ENCODE peak calls at places on chromosomes 4 and X, in four cellular contexts. I is SJSA1; U is lung microvascular endothelial cell; R is stimulated activated CD8-positive, alpha-beta memory T cell treated with anti-CD3 and anti-CD28 coated beads, Interleukin-4, amount 100 ng/mL, for 4 hours. J is an unnamed sample.

GRCh38 chr4:151717909-151718613 is 42.7 kb downstream of the GATB start:
- DNase-seq in I (no peak), U (no peak), R (no peak), J (no peak)

GRCh38 chr4:151809716-151810115 is 48.9 kb upstream of the GATB start:
- DNase-seq in I (no peak), U (no peak), R (no peak), J (no peak)

GRCh38 chr4:80535551-80535950 is 200.0 kb downstream of the CFAP299 start:
- DNase-seq in I (no peak), U (no peak), R (no peak), J (no peak)

GRCh38 chr4:95165926-95166524 is 382.7 kb downstream of the UNC5C start:
- DNase-seq in I (peak), U (peak), R (no peak), J (no peak)

GRCh38 chr4:76194325-76194724 is 19.3 kb downstream of the SCARB2 start:
- DNase-seq in I (no peak), U (peak), R (no peak), J (no peak)

GRCh38 chrX:70476934-70477733 is 32.5 kb downstream of the DLG3 start:
- DNase-seq in I (peak), U (peak), R (no peak), J (no peak)

GRCh38 chrX:143139681-143140080 is 114.0 kb downstream of the SPANXN4 start:
- DNase-seq in I (no peak), U (no peak), R (no peak), J (no peak)

GRCh38 chr4:73208376-73208775 is 50.2 kb downstream of the ANKRD17 start:
- DNase-seq in I (no peak), U (peak), R (no peak), J (no peak)

GRCh38 chr4:121185960-121186359 is 21.8 kb upstream of the TNIP3 start:
- DNase-seq in I (no peak), U (no peak), R (no peak), J (no peak)

GRCh38 chr4:155529761-155530160 is 136.9 kb upstream of the GUCY1A1 start:
- DNase-seq in I (no peak), U (no peak), R (no peak), J (no peak)

GRCh38 chrX:37287741-37288424 is 61.3 kb upstream of the PRRG1 start:
- DNase-seq in I (no peak), U (no peak), R (no peak), J (no peak)

GRCh38 chr4:150342945-150343344 is 239.0 kb upstream of the MAB21L2 start:
- DNase-seq in I (no peak), U (no peak), R (no peak), J (no peak)

GRCh38 chr4:41285202-41285876 is 28.6 kb downstream of the UCHL1 start:
- DNase-seq in I (no peak), U (no peak), R (no peak), J (no peak)

GRCh38 chr4:186069734-186070133 is 778 bp downstream of the TLR3 start:
- DNase-seq in I (no peak), U (no peak), R (no peak), J (no peak)

GRCh38 chrX:36867143-36867542 is 141.0 kb upstream of the FAM47C start:
- DNase-seq in I (peak), U (peak), R (no peak), J (no peak)

GRCh38 chr4:158938462-158939044 is 164.3 kb upstream of the RAPGEF2 start:
- DNase-seq in I (no peak), U (no peak), R (no peak), J (no peak)

GRCh38 chrX:23557070-23557469 is 110.2 kb upstream of the PRDX4 start:
- DNase-seq in I (no peak), U (no peak), R (no peak), J (no peak)

GRCh38 chrX:72120798-72121197 is 10.9 kb downstream of the RTL5 start:
- DNase-seq in I (no peak), U (peak), R (no peak), J (no peak)

GRCh38 chr4:40308528-40309122 is 26.5 kb upstream of the CHRNA9 start:
- DNase-seq in I (no peak), U (no peak), R (no peak), J (no peak)

GRCh38 chr4:176340871-176341685 is 21.3 kb downstream of the SPCS3 start:
- DNase-seq in I (peak), U (peak), R (no peak), J (no peak)

GRCh38 chr4:138062929-138063328 is 179.2 kb downstream of the SLC7A11 start:
- DNase-seq in I (peak), U (peak), R (no peak), J (no peak)

GRCh38 chr4:7967501-7968261 is 28.0 kb upstream of the AFAP1 start:
- DNase-seq in I (no peak), U (peak), R (no peak), J (no peak)

GRCh38 chrX:47143894-47144625 is 442 bp downstream of the NDUFB11 start:
- DNase-seq in I (peak), U (peak), R (no peak), J (no peak)

GRCh38 chrX:41449615-41450014 is 2.5 kb downstream of the NYX start:
- DNase-seq in I (peak), U (peak), R (no peak), J (no peak)

GRCh38 chr4:38495481-38495880 is 168.5 kb upstream of the KLF3 start:
- DNase-seq in I (no peak), U (no peak), R (no peak), J (no peak)

GRCh38 chrX:129790808-129791207 is 11.1 kb downstream of the SASH3 start:
- DNase-seq in I (no peak), U (no peak), R (no peak), J (no peak)

GRCh38 chrX:48558270-48558669 is 16.0 kb upstream of the RBM3 start:
- DNase-seq in I (peak), U (peak), R (no peak), J (no peak)

GRCh38 chrX:39484669-39485068 is 613.1 kb downstream of the BCOR start:
- DNase-seq in I (no peak), U (no peak), R (no peak), J (no peak)

GRCh38 chrX:94053575-94053974 is 379.6 kb downstream of the FAM133A start:
- DNase-seq in I (no peak), U (no peak), R (no peak), J (no peak)

GRCh38 chr4:28229092-28229491 is 1368.5 kb downstream of the STIM2 start:
- DNase-seq in I (peak), U (no peak), R (no peak), J (no peak)

GRCh38 chr4:108683479-108683878 is 33.1 kb downstream of the OSTC start:
- DNase-seq in I (peak), U (peak), R (no peak), J (no peak)

GRCh38 chrX:135194684-135195083 is 23.5 kb upstream of the CT55 start:
- DNase-seq in I (no peak), U (no peak), R (no peak), J (no peak)

GRCh38 chr4:183443609-183444148 is 757 bp upstream of the CDKN2AIP start:
- DNase-seq in I (no peak), U (no peak), R (peak), J (no peak)

GRCh38 chr4:80948161-80948560 is 82.3 kb upstream of the BMP3 start:
- DNase-seq in I (no peak), U (no peak), R (no peak), J (no peak)

GRCh38 chr4:82436780-82437179 is 6.4 kb downstream of the ENOPH1 start:
- DNase-seq in I (no peak), U (no peak), R (no peak), J (no peak)

GRCh38 chrX:72272868-72273267 is 4.2 kb downstream of the RPS4X start:
- DNase-seq in I (no peak), U (peak), R (no peak), J (no peak)

GRCh38 chr4:4413806-4414205 is 26.9 kb downstream of the NSG1 start:
- DNase-seq in I (no peak), U (no peak), R (no peak), J (no peak)

GRCh38 chr4:106306561-106306960 is 9.4 kb downstream of the TBCK start:
- DNase-seq in I (no peak), U (no peak), R (no peak), J (no peak)

GRCh38 chr4:48409203-48409602 is 67.9 kb downstream of the SLAIN2 start:
- DNase-seq in I (no peak), U (no peak), R (no peak), J (no peak)